ENCODE peak calls at places on chromosomes 5 and 9, in four cellular contexts. M is upper lobe of left lung, T is IMR-90, U is WERI-Rb-1. S is an unnamed sample.
A peak's percentile ranks its signal among the peaks of the same experiment; 100 is the strongest.

GRCh38 chr9:35814106-35814840 is 569 bp downstream of the HINT2 start:
- DNase-seq in T (peak; percentile 41), M (no peak), U (peak; percentile 69), S (no peak)

GRCh38 chr5:169149317-169149716 is 151.6 kb downstream of the SLIT3 start:
- DNase-seq in U (no peak), M (no peak), T (no peak), S (no peak)

GRCh38 chr5:149901511-149901910 is 43.1 kb downstream of the PDE6A start:
- DNase-seq in T (no peak), M (no peak), U (no peak), S (no peak)

GRCh38 chr5:133285583-133286021 is 233.8 kb downstream of the HSPA4 start:
- DNase-seq in T (peak; percentile 51), M (no peak), U (no peak), S (no peak)

GRCh38 chr5:164422400-164422799 is 917.0 kb downstream of the MAT2B start:
- DNase-seq in U (peak; percentile 40), T (peak; percentile 30), M (no peak), S (no peak)

GRCh38 chr5:51383494-51384081 is 340 bp downstream of the ISL1 start:
- DNase-seq in T (no peak), M (no peak), U (no peak), S (no peak)

GRCh38 chr5:16805478-16805877 is 130.6 kb downstream of the MYO10 start:
- DNase-seq in U (no peak), M (no peak), T (no peak), S (no peak)

GRCh38 chr5:109619661-109620060 is 70.1 kb upstream of the MAN2A1 start:
- DNase-seq in M (no peak), T (no peak), U (no peak), S (no peak)

GRCh38 chr5:180670586-180671359 is 21.4 kb upstream of the FLT4 start:
- DNase-seq in U (peak; percentile 40), M (no peak), T (peak; percentile 37), S (peak; percentile 35)

GRCh38 chr5:63923914-63924313 is 38.3 kb downstream of the HTR1A start:
- DNase-seq in U (no peak), M (no peak), T (no peak), S (no peak)

GRCh38 chr5:97874491-97874890 is 691.4 kb upstream of the RIOK2 start:
- DNase-seq in T (peak; percentile 16), U (no peak), M (no peak), S (no peak)

GRCh38 chr5:34930527-34930844 is 1.1 kb downstream of the DNAJC21 start:
- DNase-seq in T (peak; percentile 73), U (no peak), M (no peak), S (peak; percentile 22)

GRCh38 chr9:134476942-134477335 is 150.7 kb downstream of the RXRA start:
- DNase-seq in M (no peak), T (no peak), U (no peak), S (no peak)

GRCh38 chr5:118703241-118703640 is 285.1 kb downstream of the DTWD2 start:
- DNase-seq in M (no peak), U (no peak), T (no peak), S (no peak)

GRCh38 chr9:128151343-128152132 is 2.3 kb downstream of the LCN2 start:
- DNase-seq in T (no peak), M (no peak), U (no peak), S (no peak)

GRCh38 chr5:33299621-33300208 is 141.1 kb upstream of the TARS1 start:
- DNase-seq in T (peak; percentile 71), M (no peak), U (no peak), S (peak; percentile 63)

GRCh38 chr5:127875235-127876021 is 172.2 kb downstream of the CCDC192 start:
- DNase-seq in U (peak; percentile 74), T (peak; percentile 52), M (no peak), S (peak; percentile 80)

GRCh38 chr5:5270958-5271605 is 131.0 kb downstream of the ADAMTS16 start:
- DNase-seq in T (peak; percentile 40), U (no peak), M (peak; percentile 89), S (peak; percentile 90)

GRCh38 chr5:62718368-62718767 is 139.7 kb downstream of the LRRC70 start:
- DNase-seq in T (no peak), M (no peak), U (no peak), S (no peak)

GRCh38 chr5:150092159-150092787 is 5.9 kb upstream of the CSF1R start:
- DNase-seq in T (no peak), M (no peak), U (no peak), S (no peak)

GRCh38 chr9:135224286-135224871 is 136.9 kb downstream of the OLFM1 start:
- DNase-seq in M (no peak), U (no peak), T (no peak), S (no peak)

GRCh38 chr5:145989428-145989827 is 53.0 kb downstream of the SH3RF2 start:
- DNase-seq in M (no peak), U (no peak), T (peak; percentile 33), S (peak; percentile 22)

GRCh38 chr5:1002836-1003235 is 5.8 kb upstream of the NKD2 start:
- DNase-seq in T (no peak), M (no peak), U (no peak), S (no peak)

GRCh38 chr9:93132287-93132927 is 1.6 kb downstream of the NINJ1 start:
- DNase-seq in M (peak; percentile 72), T (no peak), U (no peak), S (no peak)

GRCh38 chr9:110532908-110533665 is 46.5 kb downstream of the SVEP1 start:
- DNase-seq in M (no peak), T (peak; percentile 28), U (no peak), S (no peak)

GRCh38 chr5:448061-448765 is 5.2 kb downstream of the EXOC3 start:
- DNase-seq in U (no peak), M (peak; percentile 73), T (no peak), S (no peak)

GRCh38 chr9:34133436-34133949 is 7.0 kb upstream of the DCAF12 start:
- DNase-seq in T (no peak), M (peak; percentile 55), U (no peak), S (no peak)

GRCh38 chr9:8816361-8816760 is 1016.8 kb upstream of the DMAC1 start:
- DNase-seq in T (no peak), M (no peak), U (no peak), S (no peak)

GRCh38 chr5:9765421-9765820 is 135.3 kb upstream of the TAS2R1 start:
- DNase-seq in U (no peak), T (peak; percentile 93), M (no peak), S (peak; percentile 23)

GRCh38 chr5:159777049-159777448 is 139.2 kb upstream of the ADRA1B start:
- DNase-seq in M (no peak), T (peak; percentile 12), U (no peak), S (no peak)

GRCh38 chr5:123089971-123090640 is 1.1 kb downstream of the PRDM6 start:
- DNase-seq in T (peak; percentile 27), M (peak; percentile 88), U (peak; percentile 35), S (no peak)

GRCh38 chr5:135505973-135506372 is 29.8 kb downstream of the NEUROG1 start:
- DNase-seq in U (no peak), T (peak; percentile 25), M (no peak), S (no peak)

DNA sequence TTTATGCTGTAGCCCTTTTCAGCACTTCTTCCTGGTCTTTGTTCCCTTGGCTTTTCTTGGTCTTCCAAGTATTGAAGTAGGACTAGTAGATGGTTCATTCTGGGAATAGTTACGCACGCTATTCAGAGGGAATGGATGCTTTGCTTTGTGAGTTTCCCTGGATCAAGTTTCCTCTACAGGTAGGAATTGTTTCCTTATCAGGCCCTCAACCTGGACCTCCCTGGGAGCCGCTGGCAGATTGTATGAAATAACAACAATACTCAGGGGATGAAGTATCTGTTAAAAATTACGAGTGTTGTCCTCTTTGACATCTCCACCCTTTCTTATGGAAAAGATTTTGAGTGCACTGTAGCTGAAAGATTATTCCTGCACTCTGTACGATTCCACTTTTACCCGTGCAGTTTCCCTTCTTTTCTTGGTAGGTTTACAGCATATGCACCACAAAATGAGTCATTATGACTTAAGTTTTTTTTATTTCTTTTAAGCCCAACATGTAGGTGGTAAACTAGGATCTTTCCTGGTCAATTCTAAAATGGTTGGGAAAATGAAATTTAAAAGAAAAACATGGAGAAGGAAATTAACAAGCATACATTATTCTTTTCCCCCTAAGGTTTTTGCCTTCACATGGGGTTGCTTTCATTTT is 57.9 kb downstream of the ARHGAP26 start:
- DNase-seq in M (no peak), U (no peak), T (peak; percentile 59), S (no peak)
- TF ChIP-seq CTCF in M (no peak), U (no peak), T (no peak), S (no peak)

GRCh38 chr5:3597002-3597726 is 1.5 kb downstream of the IRX1 start:
- DNase-seq in M (no peak), T (no peak), U (no peak), S (no peak)
- H3K4me3 ChIP-seq in M (peak overlapping the region; percentile 47), T (no peak overlapping the region), U (no peak overlapping the region), S (peak overlapping the region; percentile 5)

GRCh38 chr5:176836811-176837706 is 26.7 kb downstream of the UNC5A start:
- DNase-seq in M (no peak), T (no peak), U (no peak), S (no peak)
- H3K27ac ChIP-seq in M (no peak overlapping the region), T (no peak overlapping the region), U (no peak overlapping the region), S (no peak overlapping the region)

GRCh38 chr5:106269252-106269843 is 1401.4 kb downstream of the EFNA5 start:
- DNase-seq in U (no peak), M (no peak), T (peak; percentile 57), S (peak; percentile 44)
- TF ChIP-seq CTCF in U (peak; percentile 52), M (peak; percentile 10), T (peak; percentile 71), S (peak; percentile 67)